ENCODE peak calls at places on chromosomes 5 and 9, in five cellular contexts. L, G, K, M and F are unnamed samples.

GRCh38 chr5:162384225-162384624 is 316.7 kb downstream of the GABRG2 start:
- DNase-seq in M (no peak), G (no peak), L (no peak), K (no peak), F (no peak)

GRCh38 chr5:80240368-80240986 is 15.4 kb downstream of the SERINC5 start:
- DNase-seq in G (no peak), K (no peak), M (no peak), L (no peak), F (no peak)

GRCh38 chr9:111094433-111095421 is 56.5 kb upstream of the LPAR1 start:
- DNase-seq in G (no peak), M (peak; percentile 83), K (no peak), L (peak; percentile 78), F (no peak)

GRCh38 chr5:150060471-150060870 is 25.9 kb downstream of the CSF1R start:
- DNase-seq in K (no peak), G (no peak), L (no peak), M (no peak), F (no peak)

GRCh38 chr5:9903806-9904205 is 273.7 kb upstream of the TAS2R1 start:
- DNase-seq in G (no peak), M (no peak), L (peak; percentile 17), K (no peak), F (no peak)

GRCh38 chr5:54551906-54552305 is 34.3 kb downstream of the SNX18 start:
- DNase-seq in M (no peak), L (no peak), G (no peak), K (peak; percentile 75), F (no peak)

GRCh38 chr9:127493592-127494303 is 42.4 kb downstream of the LRSAM1 start:
- DNase-seq in M (no peak), L (no peak), K (no peak), G (no peak), F (no peak)

GRCh38 chr9:124618476-124618875 is 111.3 kb upstream of the NR5A1 start:
- DNase-seq in L (no peak), K (no peak), G (no peak), M (no peak), F (no peak)

GRCh38 chr5:132459983-132460834 is 30.4 kb downstream of the IRF1 start:
- DNase-seq in M (no peak), K (no peak), L (peak; percentile 30), G (peak; percentile 93), F (no peak)

GRCh38 chr9:134187110-134187531 is 22.8 kb upstream of the RNU6ATAC start:
- DNase-seq in K (no peak), G (no peak), L (no peak), M (no peak), F (no peak)

GRCh38 chr5:99179206-99179605 is 250.4 kb upstream of the CHD1 start:
- DNase-seq in M (no peak), G (no peak), L (no peak), K (no peak), F (no peak)

GRCh38 chr5:124704594-124705284 is 41.7 kb downstream of the ZNF608 start:
- DNase-seq in M (no peak), L (no peak), K (peak; percentile 25), G (no peak), F (no peak)

GRCh38 chr9:138037140-138037539 is 159.6 kb downstream of the CACNA1B start:
- DNase-seq in K (no peak), G (no peak), L (no peak), M (no peak), F (no peak)

GRCh38 chr5:145553177-145553576 is 282.0 kb downstream of the PRELID2 start:
- DNase-seq in M (no peak), K (no peak), G (no peak), L (no peak), F (no peak)

GRCh38 chr5:163172540-163173337 is 264.7 kb upstream of the CCNG1 start:
- DNase-seq in L (no peak), M (no peak), K (no peak), G (no peak), F (no peak)

GRCh38 chr5:1517838-1518237 is 5.9 kb downstream of the LPCAT1 start:
- DNase-seq in M (no peak), G (no peak), L (no peak), K (no peak), F (no peak)

GRCh38 chr5:151459680-151460079 is 12.3 kb downstream of the SLC36A1 start:
- DNase-seq in L (peak; percentile 15), G (no peak), M (peak; percentile 68), K (no peak), F (no peak)

GRCh38 chr5:56838409-56839039 is 23.2 kb downstream of the MAP3K1 start:
- DNase-seq in L (peak; percentile 87), G (peak; percentile 69), M (peak; percentile 51), K (no peak), F (no peak)

GRCh38 chr9:69036319-69036718 is 767 bp downstream of the FXN start:
- DNase-seq in L (peak; percentile 64), K (no peak), G (no peak), M (peak; percentile 30), F (peak; percentile 15)